ENCODE peak calls at places on chromosome 17, in eight cellular contexts. F, H, T, W, D, J, G and V are unnamed samples.

GRCh38 chr17:20278805-20279204 is 188.5 kb downstream of the LGALS9B start:
- DNase-seq in F (no peak), W (no peak), D (no peak), G (no peak), T (no peak), H (no peak), J (no peak), V (peak)

GRCh38 chr17:74276051-74276476 is 2.0 kb downstream of the DNAI2 start:
- DNase-seq in F (peak), D (no peak), W (no peak), G (peak), H (no peak), T (no peak), J (no peak), V (no peak)

GRCh38 chr17:41777579-41778188 is 8.8 kb downstream of the JUP start:
- DNase-seq in D (no peak), J (no peak), G (peak), W (no peak), F (peak), T (no peak), H (no peak), V (peak)

GRCh38 chr17:333626-334396 is 18.8 kb downstream of the RPH3AL start:
- DNase-seq in H (no peak), F (peak), W (no peak), G (peak), D (peak), J (no peak), T (no peak), V (peak)

GRCh38 chr17:63649813-63650212 is 27.6 kb downstream of the MAP3K3 start:
- DNase-seq in F (no peak), W (no peak), J (peak), T (no peak), D (no peak), H (no peak), G (no peak), V (no peak)

GRCh38 chr17:64223931-64224657 is 39.0 kb downstream of the TEX2 start:
- DNase-seq in H (no peak), F (no peak), W (no peak), T (no peak), G (no peak), J (no peak), D (no peak), V (no peak)

GRCh38 chr17:75032896-75033294 is 13.9 kb downstream of the ATP5PD start:
- DNase-seq in G (no peak), W (no peak), D (no peak), J (no peak), H (no peak), T (no peak), F (peak), V (no peak)

GRCh38 chr17:53626286-53626685 is 196.4 kb upstream of the KIF2B start:
- DNase-seq in W (no peak), G (peak), D (no peak), H (no peak), F (no peak), T (no peak), J (no peak), V (peak)

GRCh38 chr17:68460715-68461114 is 3.4 kb upstream of the WIPI1 start:
- DNase-seq in W (no peak), G (no peak), D (no peak), T (peak), H (peak), F (no peak), J (no peak), V (no peak)

GRCh38 chr17:36542755-36543154 is 2.0 kb upstream of the GGNBP2 start:
- DNase-seq in T (no peak), J (no peak), H (no peak), F (no peak), D (no peak), G (no peak), W (no peak), V (no peak)

GRCh38 chr17:37284198-37284597 is 91.6 kb upstream of the C17orf78 start:
- DNase-seq in G (peak), H (no peak), D (no peak), J (no peak), W (no peak), T (no peak), F (no peak), V (no peak)